ENCODE peak calls at places on chromosomes 12 and 14, in four cellular contexts. T, O, R and D are unnamed samples.

GRCh38 chr12:2417761-2418160 is 365.0 kb downstream of the CACNA1C start:
- DNase-seq in O (peak), T (no peak), R (no peak), D (no peak)

GRCh38 chr14:101875726-101876268 is 88.6 kb upstream of the DYNC1H1 start:
- DNase-seq in R (no peak), T (no peak), O (no peak), D (no peak)

GRCh38 chr14:53389207-53389606 is 236.1 kb upstream of the DDHD1 start:
- DNase-seq in O (no peak), R (no peak), T (no peak), D (no peak)

GRCh38 chr12:62808166-62808879 is 126.6 kb downstream of the PPM1H start:
- DNase-seq in R (no peak), T (no peak), O (no peak), D (no peak)

GRCh38 chr14:23861666-23862065 is 91.9 kb upstream of the DHRS4 start:
- DNase-seq in R (no peak), T (no peak), O (no peak), D (no peak)

GRCh38 chr12:95605875-95606274 is 54.6 kb upstream of the USP44 start:
- DNase-seq in R (no peak), O (no peak), T (no peak), D (no peak)

GRCh38 chr12:47394070-47394469 is 311.8 kb downstream of the RPAP3 start:
- DNase-seq in R (no peak), O (no peak), T (no peak), D (no peak)

GRCh38 chr12:9332564-9332963 is 124.4 kb upstream of the PZP start:
- DNase-seq in O (no peak), T (no peak), R (no peak), D (no peak)

GRCh38 chr12:12823308-12823707 is 10.2 kb downstream of the DDX47 start:
- DNase-seq in T (no peak), R (no peak), O (no peak), D (no peak)

GRCh38 chr14:19775587-19775986 is 2.3 kb downstream of the OR4M1 start:
- DNase-seq in O (no peak), R (no peak), T (no peak), D (no peak)

GRCh38 chr12:49543914-49544815 is 5.3 kb downstream of the KCNH3 start:
- DNase-seq in T (no peak), O (peak), R (no peak), D (no peak)

GRCh38 chr12:51821423-51822260 is 26.9 kb downstream of the FIGNL2 start:
- DNase-seq in T (no peak), R (no peak), O (no peak), D (no peak)

GRCh38 chr12:23704992-23705943 is 244.2 kb downstream of the SOX5 start:
- DNase-seq in R (no peak), O (no peak), T (no peak), D (no peak)

GRCh38 chr12:3275171-3276041 is 198.2 kb downstream of the TSPAN9 start:
- DNase-seq in R (peak), O (peak), T (peak), D (peak)

GRCh38 chr14:71610797-71611196 is 321.4 kb upstream of the RGS6 start:
- DNase-seq in R (no peak), T (no peak), O (no peak), D (no peak)

GRCh38 chr12:26833692-26834168 is 736 bp upstream of the ITPR2 start:
- DNase-seq in T (no peak), R (no peak), O (no peak), D (no peak)

GRCh38 chr12:132018193-132018916 is 68.6 kb downstream of the EP400 start:
- DNase-seq in T (peak), O (no peak), R (no peak), D (no peak)

GRCh38 chr14:105047283-105048016 is 17.8 kb downstream of the GPR132 start:
- DNase-seq in T (no peak), R (no peak), O (no peak), D (no peak)

GRCh38 chr12:25186788-25187397 is 8.1 kb downstream of the DNAI7 start:
- DNase-seq in T (no peak), O (no peak), R (no peak), D (no peak)

GRCh38 chr14:86897704-86898513 is 1095.1 kb downstream of the GALC start:
- DNase-seq in O (no peak), R (no peak), T (no peak), D (no peak)

GRCh38 chr12:30450872-30451271 is 244.8 kb downstream of the IPO8 start:
- DNase-seq in O (no peak), R (no peak), T (no peak), D (no peak)

GRCh38 chr12:20127401-20127800 is 240.9 kb upstream of the PDE3A start:
- DNase-seq in R (no peak), T (no peak), O (no peak), D (no peak)

GRCh38 chr14:88326352-88327103 is 3.5 kb upstream of the KCNK10 start:
- DNase-seq in T (peak), R (no peak), O (peak), D (peak)

GRCh38 chr12:4997939-4998338 is 45.7 kb upstream of the KCNA5 start:
- DNase-seq in O (peak), R (no peak), T (peak), D (no peak)